ENCODE peak calls at places on chromosome 16, in nine cellular contexts. S is lung, W is DND-41, P is left lung, J is gastrocnemius medialis, F is A549, Z is uterus, V is AG04450, M is cardiac muscle cell. L is an unnamed sample.

GRCh38 chr16:66419527-66419926 is 7.6 kb upstream of the BEAN1 start:
- DNase-seq in S (no peak), W (no peak), P (no peak), J (no peak), F (no peak), Z (no peak), V (no peak), M (no peak), L (no peak)

GRCh38 chr16:10941127-10941933 is 938 bp downstream of the DEXI start:
- DNase-seq in S (no peak), W (peak; percentile 39), P (no peak), J (no peak), F (no peak), Z (peak; percentile 32), V (no peak), M (no peak), L (no peak)

GRCh38 chr16:58885528-58886170 is 151.5 kb upstream of the GOT2 start:
- DNase-seq in S (no peak), W (no peak), P (no peak), J (no peak), F (no peak), Z (no peak), V (no peak), M (no peak), L (no peak)

GRCh38 chr16:49598386-49599170 is 225.0 kb downstream of the C16orf78 start:
- DNase-seq in S (no peak), W (no peak), P (no peak), J (no peak), F (no peak), Z (peak; percentile 1), V (no peak), M (no peak), L (no peak)

GRCh38 chr16:31842864-31843263 is 30.7 kb upstream of the ZNF267 start:
- DNase-seq in S (no peak), W (no peak), P (no peak), J (no peak), F (no peak), Z (no peak), V (no peak), M (no peak), L (no peak)

GRCh38 chr16:51994597-51994996 is 552.3 kb downstream of the TOX3 start:
- DNase-seq in S (peak; percentile 91), W (no peak), P (no peak), J (no peak), F (peak; percentile 19), Z (no peak), V (no peak), M (peak; percentile 51), L (no peak)

GRCh38 chr16:21194771-21195301 is 16.5 kb downstream of the ZP2 start:
- DNase-seq in S (no peak), W (no peak), P (no peak), J (no peak), F (no peak), Z (no peak), V (no peak), M (no peak), L (no peak)

GRCh38 chr16:18003033-18003432 is 333.5 kb downstream of the NPIPA8 start:
- DNase-seq in S (no peak), W (no peak), P (no peak), J (no peak), F (no peak), Z (no peak), V (no peak), M (no peak), L (no peak)

GRCh38 chr16:57628008-57628781 is at the start of gene ADGRG1:
- DNase-seq in S (peak; percentile 61), W (no peak), P (peak; percentile 79), J (peak; percentile 25), F (peak; percentile 93), Z (peak; percentile 78), V (peak; percentile 80), M (peak; percentile 34), L (peak; percentile 64)

GRCh38 chr16:56987692-56988091 is 1.7 kb upstream of the NLRC5 start:
- DNase-seq in S (no peak), W (no peak), P (no peak), J (no peak), F (no peak), Z (no peak), V (no peak), M (no peak), L (no peak)

GRCh38 chr16:13873835-13874438 is 46.0 kb upstream of the ERCC4 start:
- DNase-seq in S (no peak), W (no peak), P (no peak), J (no peak), F (peak; percentile 28), Z (no peak), V (no peak), M (peak; percentile 70), L (no peak)

GRCh38 chr16:82329070-82329469 is 159.0 kb upstream of the MPHOSPH6 start:
- DNase-seq in S (no peak), W (no peak), P (no peak), J (no peak), F (no peak), Z (no peak), V (no peak), M (no peak), L (no peak)

GRCh38 chr16:85673529-85674417 is 15.0 kb downstream of the GINS2 start:
- DNase-seq in S (peak; percentile 68), W (no peak), P (no peak), J (peak; percentile 33), F (no peak), Z (no peak), V (peak; percentile 29), M (no peak), L (peak; percentile 60)

GRCh38 chr16:85674418-85674755 is 14.4 kb downstream of the GINS2 start:
- DNase-seq in S (no peak), W (no peak), P (no peak), J (no peak), F (no peak), Z (no peak), V (no peak), M (no peak), L (no peak)

GRCh38 chr16:85674828-85675227 is 13.9 kb downstream of the GINS2 start:
- DNase-seq in S (no peak), W (no peak), P (no peak), J (no peak), F (no peak), Z (no peak), V (no peak), M (no peak), L (no peak)

GRCh38 chr16:85676466-85676865 is 12.3 kb downstream of the GINS2 start:
- DNase-seq in S (no peak), W (no peak), P (no peak), J (no peak), F (no peak), Z (no peak), V (no peak), M (no peak), L (no peak)

DNA sequence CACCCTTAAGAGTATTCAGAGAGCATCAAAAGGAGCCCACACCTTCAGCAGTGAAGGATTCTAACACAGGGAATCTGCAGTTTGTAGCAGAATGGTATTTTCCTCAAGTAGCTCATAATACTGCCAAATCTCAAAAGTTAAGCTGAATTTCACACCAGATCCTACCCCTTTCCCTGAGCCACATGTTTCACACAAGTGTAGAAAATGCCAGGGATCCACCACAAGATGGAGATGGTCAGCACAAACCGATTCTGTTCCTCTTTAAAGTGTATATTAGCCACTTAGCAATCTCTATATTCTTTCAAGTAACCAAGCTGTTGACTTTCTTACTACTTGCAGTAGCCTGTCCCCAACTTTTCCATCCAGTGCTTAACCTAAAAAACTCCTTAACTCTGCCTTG is 13.2 kb downstream of the GINS2 start:
- DNase-seq in S (no peak), W (no peak), P (no peak), J (no peak), F (peak; percentile 45), Z (no peak), V (no peak), M (no peak), L (no peak)
- TF ChIP-seq CTCF in S (no peak), W (peak; percentile 41), P (peak; percentile 26), J (no peak), F (peak; percentile 53), Z (no peak), V (peak; percentile 65), M (peak; percentile 66), L (peak; percentile 49)

DNA sequence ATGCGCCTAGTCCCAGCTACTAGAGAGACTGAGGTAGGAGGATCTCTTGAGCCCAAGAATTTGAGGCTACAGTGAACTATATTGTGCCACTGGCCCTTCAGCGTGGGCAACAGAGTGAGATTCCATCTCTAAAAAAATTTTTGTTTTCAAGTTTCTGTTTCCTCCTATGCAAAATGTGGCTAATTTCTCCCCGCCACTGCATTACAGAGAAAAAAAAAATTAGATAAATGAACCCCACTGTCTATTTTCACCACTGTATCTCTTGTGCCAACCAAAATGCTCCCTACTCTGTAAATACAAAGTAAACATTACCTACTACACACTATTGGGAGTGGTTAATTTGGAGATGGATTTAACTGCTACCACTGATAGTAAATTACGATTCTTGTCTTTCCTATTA is 2.0 kb downstream of the MARF1 start:
- DNase-seq in S (no peak), W (no peak), P (no peak), J (no peak), F (no peak), Z (no peak), V (no peak), M (no peak), L (no peak)
- H3K4me3 ChIP-seq in S (no peak overlapping the region), W (no peak overlapping the region), P (no peak overlapping the region), J (no peak overlapping the region), F (no peak overlapping the region), Z (no peak overlapping the region), V (no peak overlapping the region), M (no peak overlapping the region), L (no peak overlapping the region)

GRCh38 chr16:847151-847550 is 46.6 kb upstream of the GNG13 start:
- DNase-seq in S (no peak), W (no peak), P (no peak), J (no peak), F (no peak), Z (no peak), V (no peak), M (no peak), L (no peak)
- H3K9me3 ChIP-seq in S (peaks cover 6% of the 10 kb centered on the region), W (peaks cover 21% of the 10 kb centered on the region), P (peaks cover 26% of the 10 kb centered on the region), J (no peaks in the 10 kb centered on the region), F (peaks cover 28% of the 10 kb centered on the region), Z (no peaks in the 10 kb centered on the region), V (peaks cover 92% of the 10 kb centered on the region), M (no peaks in the 10 kb centered on the region), L (no peaks in the 10 kb centered on the region)

GRCh38 chr16:89006036-89006752 is 29.2 kb upstream of the CBFA2T3 start:
- DNase-seq in S (no peak), W (no peak), P (peak; percentile 67), J (no peak), F (no peak), Z (no peak), V (no peak), M (no peak), L (no peak)

GRCh38 chr16:89005201-89006035 is 28.4 kb upstream of the CBFA2T3 start:
- DNase-seq in S (no peak), W (no peak), P (peak; percentile 65), J (no peak), F (no peak), Z (no peak), V (no peak), M (no peak), L (no peak)

GRCh38 chr16:89009343-89010209 is 32.6 kb upstream of the CBFA2T3 start:
- DNase-seq in S (no peak), W (peak; percentile 59), P (peak; percentile 48), J (no peak), F (no peak), Z (no peak), V (no peak), M (peak; percentile 81), L (no peak)

GRCh38 chr16:89010210-89010925 is 33.4 kb upstream of the CBFA2T3 start:
- DNase-seq in S (no peak), W (no peak), P (peak; percentile 55), J (no peak), F (no peak), Z (no peak), V (no peak), M (no peak), L (no peak)

GRCh38 chr16:89007371-89008249 is 30.6 kb upstream of the CBFA2T3 start:
- DNase-seq in S (no peak), W (no peak), P (no peak), J (no peak), F (no peak), Z (no peak), V (no peak), M (peak; percentile 33), L (no peak)
- TF ChIP-seq CTCF in S (no peak), W (no peak), P (no peak), J (no peak), F (no peak), Z (no peak), V (no peak), M (no peak), L (no peak)

L was measured in left ventricle myocardium inferior.